ENCODE peak calls at places on chromosome 10, in eight cellular contexts. N is B cell, L is T follicular helper cell, U is NCI-H1105 treated with DMSO at 0.1 percent for 48 hours, F is Panc1, Q is smooth muscle cell of the brain vasculature, C is fibroblast of the conjunctiva, H is SHP77. T is an unnamed sample.
A peak's percentile ranks its signal among the peaks of the same experiment; 100 is the strongest.

GRCh38 chr10:17001297-17001744 is 128.3 kb downstream of the CUBN start:
- DNase-seq in N (no peak), L (no peak), U (no peak), F (no peak), Q (no peak), C (no peak), H (no peak), T (no peak)

GRCh38 chr10:61000769-61001730 is 57.1 kb upstream of the RHOBTB1 start:
- DNase-seq in N (peak; percentile 34), L (no peak), U (peak; percentile 29), F (no peak), Q (peak; percentile 6), C (no peak), H (no peak), T (peak; percentile 39)

GRCh38 chr10:58546722-58547121 is 34.0 kb downstream of the BICC1 start:
- DNase-seq in N (no peak), L (no peak), U (no peak), F (no peak), Q (no peak), C (no peak), H (no peak), T (no peak)

GRCh38 chr10:119365773-119366640 is 158.6 kb downstream of the GRK5 start:
- DNase-seq in N (no peak), L (no peak), U (no peak), F (no peak), Q (no peak), C (no peak), H (no peak), T (no peak)

GRCh38 chr10:75405201-75406143 is 3.9 kb upstream of the ZNF503 start:
- DNase-seq in N (no peak), L (no peak), U (peak; percentile 17), F (no peak), Q (no peak), C (no peak), H (peak; percentile 19), T (no peak)

GRCh38 chr10:74165530-74165901 is 14.5 kb downstream of the ADK start:
- DNase-seq in N (no peak), L (no peak), U (no peak), F (no peak), Q (no peak), C (no peak), H (no peak), T (no peak)

GRCh38 chr10:46528171-46528671 is 28.2 kb downstream of the GPRIN2 start:
- DNase-seq in N (no peak), L (no peak), U (no peak), F (no peak), Q (no peak), C (no peak), H (no peak), T (no peak)

GRCh38 chr10:127456122-127456521 is 93.0 kb upstream of the NPS start:
- DNase-seq in N (no peak), L (no peak), U (no peak), F (no peak), Q (no peak), C (no peak), H (no peak), T (no peak)

GRCh38 chr10:58189269-58189668 is 78.4 kb downstream of the IPMK start:
- DNase-seq in N (no peak), L (no peak), U (no peak), F (no peak), Q (peak; percentile 4), C (peak; percentile 30), H (no peak), T (peak; percentile 17)

GRCh38 chr10:27482984-27483956 is 20.8 kb upstream of the RAB18 start:
- DNase-seq in N (no peak), L (no peak), U (no peak), F (no peak), Q (no peak), C (no peak), H (no peak), T (no peak)

GRCh38 chr10:130335336-130335735 is 199.1 kb downstream of the GLRX3 start:
- DNase-seq in N (no peak), L (no peak), U (no peak), F (no peak), Q (no peak), C (no peak), H (no peak), T (no peak)

GRCh38 chr10:74977913-74978847 is 133.3 kb upstream of the SAMD8 start:
- DNase-seq in N (peak; percentile 57), L (no peak), U (no peak), F (no peak), Q (no peak), C (no peak), H (no peak), T (peak; percentile 68)

GRCh38 chr10:114545071-114545470 is 113.0 kb downstream of the ABLIM1 start:
- DNase-seq in N (no peak), L (no peak), U (no peak), F (no peak), Q (no peak), C (no peak), H (no peak), T (no peak)

GRCh38 chr10:89207181-89207800 is at the start of gene CH25H:
- DNase-seq in N (peak; percentile 24), L (peak; percentile 21), U (peak; percentile 34), F (peak; percentile 5), Q (peak; percentile 50), C (peak; percentile 73), H (no peak), T (peak; percentile 4)

GRCh38 chr10:114987995-114988394 is 50.0 kb downstream of the TRUB1 start:
- DNase-seq in N (no peak), L (no peak), U (no peak), F (no peak), Q (no peak), C (no peak), H (no peak), T (no peak)

GRCh38 chr10:6532321-6532720 is 47.8 kb downstream of the PRKCQ start:
- DNase-seq in N (no peak), L (no peak), U (no peak), F (no peak), Q (no peak), C (no peak), H (no peak), T (no peak)